ENCODE peak calls at places on chromosomes 7 and 10, in four cellular contexts. One of them, this sample, is unnamed.

GRCh38 chr7:22125436-22125835 is 179.7 kb upstream of the CDCA7L start:
- DNase-seq in MV-4-11: no peak
- DNase-seq in HFF-Myc: no peak
- DNase-seq in central memory CD4-positive, alpha-beta T cell: no peak
- DNase-seq in this sample: no peak

GRCh38 chr7:144048648-144049047 is at the start of gene OR2A5:
- DNase-seq in MV-4-11: no peak
- DNase-seq in HFF-Myc: no peak
- DNase-seq in central memory CD4-positive, alpha-beta T cell: no peak
- DNase-seq in this sample: no peak

GRCh38 chr10:15857001-15857608 is 3.2 kb downstream of the MINDY3 start:
- DNase-seq in MV-4-11: no peak
- DNase-seq in central memory CD4-positive, alpha-beta T cell: no peak
- DNase-seq in HFF-Myc: no peak
- DNase-seq in this sample: peak

GRCh38 chr7:48438196-48438595 is 266.9 kb downstream of the ABCA13 start:
- DNase-seq in MV-4-11: no peak
- DNase-seq in central memory CD4-positive, alpha-beta T cell: no peak
- DNase-seq in HFF-Myc: no peak
- DNase-seq in this sample: no peak

GRCh38 chr7:83672157-83672556 is 23.2 kb upstream of the SEMA3E start:
- DNase-seq in HFF-Myc: no peak
- DNase-seq in MV-4-11: no peak
- DNase-seq in central memory CD4-positive, alpha-beta T cell: no peak
- DNase-seq in this sample: no peak

GRCh38 chr7:42745357-42746022 is 166.4 kb downstream of the C7orf25 start:
- DNase-seq in central memory CD4-positive, alpha-beta T cell: no peak
- DNase-seq in HFF-Myc: no peak
- DNase-seq in MV-4-11: no peak
- DNase-seq in this sample: no peak

GRCh38 chr10:32065871-32066270 is 9.6 kb upstream of the KIF5B start:
- DNase-seq in HFF-Myc: no peak
- DNase-seq in central memory CD4-positive, alpha-beta T cell: no peak
- DNase-seq in MV-4-11: peak
- DNase-seq in this sample: no peak

GRCh38 chr7:143002106-143002505 is 24.8 kb downstream of the OR9A2 start:
- DNase-seq in central memory CD4-positive, alpha-beta T cell: no peak
- DNase-seq in MV-4-11: peak
- DNase-seq in HFF-Myc: no peak
- DNase-seq in this sample: no peak

GRCh38 chr7:108266489-108266888 is 136.3 kb upstream of the LAMB4 start:
- DNase-seq in MV-4-11: no peak
- DNase-seq in central memory CD4-positive, alpha-beta T cell: no peak
- DNase-seq in HFF-Myc: no peak
- DNase-seq in this sample: no peak

GRCh38 chr7:72674394-72674793 is 153.6 kb downstream of the TYW1B start:
- DNase-seq in MV-4-11: no peak
- DNase-seq in HFF-Myc: no peak
- DNase-seq in central memory CD4-positive, alpha-beta T cell: no peak
- DNase-seq in this sample: no peak

GRCh38 chr7:143331179-143331825 is 15.4 kb downstream of the CLCN1 start:
- DNase-seq in HFF-Myc: peak
- DNase-seq in central memory CD4-positive, alpha-beta T cell: no peak
- DNase-seq in MV-4-11: peak
- DNase-seq in this sample: peak

GRCh38 chr10:30749368-30749767 is 119.8 kb upstream of the LYZL2 start:
- DNase-seq in HFF-Myc: no peak
- DNase-seq in MV-4-11: no peak
- DNase-seq in central memory CD4-positive, alpha-beta T cell: no peak
- DNase-seq in this sample: no peak

GRCh38 chr7:28570970-28571288 is 158.6 kb downstream of the CREB5 start:
- DNase-seq in central memory CD4-positive, alpha-beta T cell: no peak
- DNase-seq in HFF-Myc: no peak
- DNase-seq in MV-4-11: no peak
- DNase-seq in this sample: no peak

GRCh38 chr10:102310356-102311024 is 65.2 kb downstream of the GBF1 start:
- DNase-seq in MV-4-11: no peak
- DNase-seq in central memory CD4-positive, alpha-beta T cell: no peak
- DNase-seq in HFF-Myc: no peak
- DNase-seq in this sample: no peak

GRCh38 chr7:130961128-130961601 is 227.2 kb upstream of the KLF14 start:
- DNase-seq in MV-4-11: peak
- DNase-seq in HFF-Myc: no peak
- DNase-seq in central memory CD4-positive, alpha-beta T cell: peak
- DNase-seq in this sample: no peak

GRCh38 chr10:130484912-130485180 is 348.7 kb downstream of the GLRX3 start:
- DNase-seq in HFF-Myc: no peak
- DNase-seq in central memory CD4-positive, alpha-beta T cell: no peak
- DNase-seq in MV-4-11: no peak
- DNase-seq in this sample: no peak

GRCh38 chr7:77235280-77235679 is 35.7 kb upstream of the FGL2 start:
- DNase-seq in MV-4-11: peak
- DNase-seq in central memory CD4-positive, alpha-beta T cell: no peak
- DNase-seq in HFF-Myc: no peak
- DNase-seq in this sample: no peak

GRCh38 chr10:101139421-101139911 is 8.4 kb downstream of the TLX1 start:
- DNase-seq in central memory CD4-positive, alpha-beta T cell: no peak
- DNase-seq in MV-4-11: peak
- DNase-seq in HFF-Myc: no peak
- DNase-seq in this sample: no peak

GRCh38 chr10:98569878-98570277 is 123.1 kb upstream of the HPS1 start:
- DNase-seq in central memory CD4-positive, alpha-beta T cell: no peak
- DNase-seq in HFF-Myc: no peak
- DNase-seq in MV-4-11: no peak
- DNase-seq in this sample: no peak

This sample was measured in BJ.